ENCODE peak calls at places on chromosomes 5 and 9, in seven cellular contexts. J, E, Z, N, Q, X and M are unnamed samples.

GRCh38 chr5:174951151-174951780 is 226.9 kb downstream of the MSX2 start:
- DNase-seq in Q (peak; percentile 63), Z (no peak), X (no peak), N (peak; percentile 80), E (no peak), J (peak; percentile 63), M (peak; percentile 6)

GRCh38 chr5:68053202-68053601 is 162.4 kb upstream of the PIK3R1 start:
- DNase-seq in Q (no peak), J (no peak), X (no peak), N (peak; percentile 5), Z (no peak), E (no peak), M (no peak)

GRCh38 chr5:133386662-133387061 is 225.7 kb downstream of the FSTL4 start:
- DNase-seq in J (no peak), N (no peak), Q (no peak), E (no peak), X (no peak), Z (no peak), M (no peak)

GRCh38 chr9:129500166-129500862 is 120.6 kb downstream of the C9orf50 start:
- DNase-seq in E (no peak), Q (no peak), X (peak; percentile 72), Z (no peak), J (no peak), N (no peak), M (no peak)

GRCh38 chr9:79661279-79661678 is 89.5 kb downstream of the TLE4 start:
- DNase-seq in Q (no peak), Z (no peak), E (no peak), N (no peak), J (no peak), X (no peak), M (no peak)

GRCh38 chr9:121956808-121957207 is 136.3 kb downstream of the TTLL11 start:
- DNase-seq in Q (no peak), X (no peak), E (no peak), Z (no peak), N (no peak), J (no peak), M (no peak)

GRCh38 chr5:150485770-150486401 is 22.0 kb upstream of the NDST1 start:
- DNase-seq in J (peak; percentile 49), E (no peak), X (peak; percentile 86), N (peak; percentile 46), Q (peak; percentile 85), Z (peak; percentile 72), M (no peak)

GRCh38 chr9:113624721-113625120 is 161.2 kb downstream of the RGS3 start:
- DNase-seq in N (peak; percentile 50), X (peak; percentile 10), J (no peak), Z (peak; percentile 60), Q (no peak), E (peak; percentile 39), M (no peak)

GRCh38 chr5:151577566-151577965 is 13.6 kb downstream of the FAT2 start:
- DNase-seq in Q (no peak), E (no peak), J (no peak), X (no peak), N (no peak), Z (no peak), M (no peak)

GRCh38 chr9:14030350-14030823 is 283.6 kb downstream of the NFIB start:
- DNase-seq in N (peak; percentile 66), Z (no peak), J (peak; percentile 48), Q (no peak), E (no peak), X (peak; percentile 40), M (no peak)

GRCh38 chr5:43066231-43066798 is 26.2 kb upstream of the ANXA2R start:
- DNase-seq in J (peak; percentile 70), Q (peak; percentile 67), N (peak; percentile 69), Z (peak; percentile 78), X (peak; percentile 78), E (peak; percentile 96), M (no peak)

GRCh38 chr9:75152416-75152815 is 64.1 kb downstream of the OSTF1 start:
- DNase-seq in J (no peak), N (peak; percentile 57), Q (no peak), Z (no peak), X (no peak), E (no peak), M (no peak)

GRCh38 chr9:89182369-89182768 is 3.8 kb upstream of the SHC3 start:
- DNase-seq in Q (no peak), X (no peak), Z (no peak), N (no peak), E (no peak), J (no peak), M (no peak)

GRCh38 chr5:181120311-181120710 is 10.7 kb downstream of the OR2V1 start:
- DNase-seq in Q (no peak), E (no peak), J (no peak), N (peak; percentile 41), X (no peak), Z (no peak), M (no peak)

GRCh38 chr5:118952992-118953651 is 35.2 kb downstream of the DTWD2 start:
- DNase-seq in N (peak; percentile 40), X (no peak), Q (no peak), E (no peak), J (no peak), Z (no peak), M (no peak)

GRCh38 chr5:68440666-68441065 is 225.1 kb downstream of the PIK3R1 start:
- DNase-seq in J (no peak), X (no peak), Q (no peak), E (no peak), Z (no peak), N (no peak), M (no peak)

GRCh38 chr5:99258819-99259218 is 330.0 kb upstream of the CHD1 start:
- DNase-seq in N (no peak), Q (no peak), J (no peak), Z (no peak), X (no peak), E (no peak), M (no peak)

GRCh38 chr5:157476699-157477408 is 16.8 kb downstream of the NIPAL4 start:
- DNase-seq in X (no peak), N (peak; percentile 74), J (peak; percentile 53), E (no peak), Z (no peak), Q (peak; percentile 74), M (peak; percentile 11)

GRCh38 chr5:9512452-9512851 is 33.4 kb downstream of the SEMA5A start:
- DNase-seq in Q (no peak), N (peak; percentile 18), Z (no peak), E (no peak), X (no peak), J (peak; percentile 41), M (no peak)
- TF ChIP-seq CTCF in Q (no peak), N (no peak), Z (no peak), E (no peak), X (no peak), J (no peak), M (no peak)

GRCh38 chr9:127955294-127956015 is 17.8 kb upstream of the DPM2 start:
- DNase-seq in N (peak; percentile 43), E (no peak), J (peak; percentile 98), Z (peak; percentile 54), Q (peak; percentile 79), X (no peak), M (no peak)
- H3K4me3 ChIP-seq in N (no peak overlapping the region), E (no peak overlapping the region), J (no peak overlapping the region), Z (no peak overlapping the region), Q (no peak overlapping the region), X (no peak overlapping the region), M (no peak overlapping the region)

GRCh38 chr9:91768977-91769916 is 180.8 kb downstream of the ROR2 start:
- DNase-seq in E (no peak), N (no peak), X (no peak), Q (no peak), Z (no peak), J (no peak), M (no peak)

GRCh38 chr9:91773166-91773565 is 176.9 kb downstream of the ROR2 start:
- DNase-seq in X (no peak), N (no peak), E (no peak), J (no peak), Z (no peak), Q (no peak), M (no peak)

GRCh38 chr9:91770229-91770628 is 179.8 kb downstream of the ROR2 start:
- DNase-seq in J (no peak), Z (no peak), Q (no peak), X (no peak), N (no peak), E (no peak), M (no peak)

GRCh38 chr9:91771864-91772263 is 178.2 kb downstream of the ROR2 start:
- DNase-seq in N (no peak), J (no peak), Z (no peak), Q (no peak), E (no peak), X (no peak), M (no peak)

DNA sequence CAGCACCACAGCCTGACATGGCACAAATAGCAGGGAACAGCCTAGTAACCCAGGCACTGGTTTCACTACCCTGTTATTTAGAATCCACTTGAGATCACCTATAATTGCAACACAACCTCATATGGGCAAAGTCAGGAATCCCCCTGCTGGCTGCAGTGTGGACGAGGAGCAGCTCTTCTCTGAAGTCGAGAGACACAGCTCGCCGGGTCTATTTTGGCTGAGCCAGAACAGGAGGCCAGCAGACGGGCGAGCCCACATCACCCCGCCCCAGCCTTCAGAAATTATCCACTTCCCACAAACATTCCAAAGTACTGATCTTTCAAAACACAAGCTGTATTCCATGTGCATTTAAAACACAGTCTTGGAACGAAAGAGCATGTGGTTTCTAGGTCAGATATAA is 179.0 kb downstream of the ROR2 start:
- DNase-seq in J (no peak), X (peak; percentile 77), N (peak; percentile 96), Z (no peak), E (no peak), Q (no peak), M (peak; percentile 82)
- TF ChIP-seq CTCF in J (peak; percentile 28), X (peak; percentile 11), N (peak; percentile 52), Z (no peak), E (no peak), Q (no peak), M (peak; percentile 73)

GRCh38 chr9:133238272-133238850 is 29.3 kb upstream of the OBP2B start:
- DNase-seq in X (peak; percentile 99), E (peak; percentile 83), N (no peak), Q (peak; percentile 99), J (no peak), Z (peak; percentile 91), M (no peak)
- H3K4me3 ChIP-seq in X (peak overlapping the region; percentile 17), E (no peak overlapping the region), N (peak overlapping the region; percentile 7), Q (peak overlapping the region; percentile 40), J (peak overlapping the region; percentile 17), Z (peak overlapping the region; percentile 65), M (peak overlapping the region; percentile 2)

DNA sequence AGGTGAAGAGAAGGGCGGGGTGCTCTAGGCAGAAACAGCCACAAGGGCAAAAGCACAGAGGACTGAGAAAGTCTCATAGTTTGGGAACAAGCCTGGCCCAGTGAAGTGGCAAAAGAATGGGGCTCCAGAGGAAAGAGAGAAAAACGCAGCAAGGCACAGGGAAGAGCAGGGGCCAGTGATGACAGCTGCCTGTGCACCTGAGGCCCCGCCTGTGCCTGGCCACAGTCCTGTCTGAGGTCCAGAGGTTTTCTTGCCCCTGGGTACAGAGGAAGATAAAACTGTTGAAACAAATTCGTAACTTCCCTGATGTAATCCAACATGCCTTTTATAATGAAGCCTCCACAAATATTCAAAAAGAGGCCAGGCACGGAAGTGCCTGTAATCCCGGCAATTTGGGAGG is 22.0 kb downstream of the FRRS1L start:
- DNase-seq in E (no peak), Q (no peak), J (no peak), Z (no peak), N (no peak), X (no peak), M (no peak)
- TF ChIP-seq CTCF in E (no peak), Q (no peak), J (no peak), Z (no peak), N (no peak), X (no peak), M (no peak)